ENCODE peak calls at places on chromosomes 3 and 15, in six cellular contexts. One of them, this sample, is unnamed.

GRCh38 chr3:178475062-178475461 is 61.2 kb upstream of the KCNMB2 start:
- DNase-seq in pancreas: peak
- DNase-seq in activated T-helper 2 cell treated with anti-CD3 and anti-CD28 coated beads, Interferon-gamma antibody, Interleukin-2, Interleukin-4, amounts not matched to agents 10 μg/mL and 5 μg/mL and 100 μg/mL, durations not matched to agents 14 hours and 24 hours and 36 hours: no peak
- DNase-seq in cerebellar nuclear complex: no peak
- DNase-seq in adrenal gland: no peak
- DNase-seq in stimulated activated CD4-positive, alpha-beta T cell treated with anti-CD3 and anti-CD28 coated beads, Interleukin-4, amount 100 ng/mL, for 4 hours: no peak
- DNase-seq in this sample: no peak

GRCh38 chr15:71044006-71044405 is 71.3 kb upstream of the THSD4 start:
- DNase-seq in pancreas: no peak
- DNase-seq in activated T-helper 2 cell treated with anti-CD3 and anti-CD28 coated beads, Interferon-gamma antibody, Interleukin-2, Interleukin-4, amounts not matched to agents 10 μg/mL and 5 μg/mL and 100 μg/mL, durations not matched to agents 14 hours and 24 hours and 36 hours: no peak
- DNase-seq in cerebellar nuclear complex: no peak
- DNase-seq in adrenal gland: no peak
- DNase-seq in stimulated activated CD4-positive, alpha-beta T cell treated with anti-CD3 and anti-CD28 coated beads, Interleukin-4, amount 100 ng/mL, for 4 hours: no peak
- DNase-seq in this sample: peak

GRCh38 chr3:76199382-76199781 is 414.0 kb upstream of the ZNF717 start:
- DNase-seq in pancreas: no peak
- DNase-seq in activated T-helper 2 cell treated with anti-CD3 and anti-CD28 coated beads, Interferon-gamma antibody, Interleukin-2, Interleukin-4, amounts not matched to agents 10 μg/mL and 5 μg/mL and 100 μg/mL, durations not matched to agents 14 hours and 24 hours and 36 hours: no peak
- DNase-seq in cerebellar nuclear complex: no peak
- DNase-seq in adrenal gland: no peak
- DNase-seq in stimulated activated CD4-positive, alpha-beta T cell treated with anti-CD3 and anti-CD28 coated beads, Interleukin-4, amount 100 ng/mL, for 4 hours: no peak
- DNase-seq in this sample: no peak

GRCh38 chr15:60397772-60398445 is at the start of gene ANXA2:
- DNase-seq in pancreas: peak
- DNase-seq in activated T-helper 2 cell treated with anti-CD3 and anti-CD28 coated beads, Interferon-gamma antibody, Interleukin-2, Interleukin-4, amounts not matched to agents 10 μg/mL and 5 μg/mL and 100 μg/mL, durations not matched to agents 14 hours and 24 hours and 36 hours: peak
- DNase-seq in cerebellar nuclear complex: no peak
- DNase-seq in adrenal gland: peak
- DNase-seq in stimulated activated CD4-positive, alpha-beta T cell treated with anti-CD3 and anti-CD28 coated beads, Interleukin-4, amount 100 ng/mL, for 4 hours: peak
- DNase-seq in this sample: peak

GRCh38 chr3:55203486-55204010 is 275.7 kb upstream of the LRTM1 start:
- DNase-seq in pancreas: no peak
- DNase-seq in activated T-helper 2 cell treated with anti-CD3 and anti-CD28 coated beads, Interferon-gamma antibody, Interleukin-2, Interleukin-4, amounts not matched to agents 10 μg/mL and 5 μg/mL and 100 μg/mL, durations not matched to agents 14 hours and 24 hours and 36 hours: no peak
- DNase-seq in cerebellar nuclear complex: no peak
- DNase-seq in adrenal gland: no peak
- DNase-seq in stimulated activated CD4-positive, alpha-beta T cell treated with anti-CD3 and anti-CD28 coated beads, Interleukin-4, amount 100 ng/mL, for 4 hours: no peak
- DNase-seq in this sample: no peak

GRCh38 chr15:65518633-65519285 is 1.3 kb upstream of the DPP8 start:
- DNase-seq in pancreas: no peak
- DNase-seq in activated T-helper 2 cell treated with anti-CD3 and anti-CD28 coated beads, Interferon-gamma antibody, Interleukin-2, Interleukin-4, amounts not matched to agents 10 μg/mL and 5 μg/mL and 100 μg/mL, durations not matched to agents 14 hours and 24 hours and 36 hours: no peak
- DNase-seq in cerebellar nuclear complex: no peak
- DNase-seq in adrenal gland: no peak
- DNase-seq in stimulated activated CD4-positive, alpha-beta T cell treated with anti-CD3 and anti-CD28 coated beads, Interleukin-4, amount 100 ng/mL, for 4 hours: no peak
- DNase-seq in this sample: no peak

GRCh38 chr3:127424766-127425504 is 137.1 kb upstream of the PRR20G start:
- DNase-seq in pancreas: no peak
- DNase-seq in activated T-helper 2 cell treated with anti-CD3 and anti-CD28 coated beads, Interferon-gamma antibody, Interleukin-2, Interleukin-4, amounts not matched to agents 10 μg/mL and 5 μg/mL and 100 μg/mL, durations not matched to agents 14 hours and 24 hours and 36 hours: no peak
- DNase-seq in cerebellar nuclear complex: no peak
- DNase-seq in adrenal gland: no peak
- DNase-seq in stimulated activated CD4-positive, alpha-beta T cell treated with anti-CD3 and anti-CD28 coated beads, Interleukin-4, amount 100 ng/mL, for 4 hours: no peak
- DNase-seq in this sample: no peak

GRCh38 chr15:78242128-78242527 is 7.8 kb upstream of the ACSBG1 start:
- DNase-seq in pancreas: no peak
- DNase-seq in activated T-helper 2 cell treated with anti-CD3 and anti-CD28 coated beads, Interferon-gamma antibody, Interleukin-2, Interleukin-4, amounts not matched to agents 10 μg/mL and 5 μg/mL and 100 μg/mL, durations not matched to agents 14 hours and 24 hours and 36 hours: no peak
- DNase-seq in cerebellar nuclear complex: no peak
- DNase-seq in adrenal gland: no peak
- DNase-seq in stimulated activated CD4-positive, alpha-beta T cell treated with anti-CD3 and anti-CD28 coated beads, Interleukin-4, amount 100 ng/mL, for 4 hours: no peak
- DNase-seq in this sample: no peak

GRCh38 chr3:123296836-123297626 is 95.3 kb downstream of the SEC22A start:
- DNase-seq in pancreas: peak
- DNase-seq in activated T-helper 2 cell treated with anti-CD3 and anti-CD28 coated beads, Interferon-gamma antibody, Interleukin-2, Interleukin-4, amounts not matched to agents 10 μg/mL and 5 μg/mL and 100 μg/mL, durations not matched to agents 14 hours and 24 hours and 36 hours: no peak
- DNase-seq in cerebellar nuclear complex: no peak
- DNase-seq in adrenal gland: no peak
- DNase-seq in stimulated activated CD4-positive, alpha-beta T cell treated with anti-CD3 and anti-CD28 coated beads, Interleukin-4, amount 100 ng/mL, for 4 hours: no peak
- DNase-seq in this sample: no peak

GRCh38 chr3:61173685-61174084 is 77.6 kb downstream of the FHIT start:
- DNase-seq in pancreas: no peak
- DNase-seq in activated T-helper 2 cell treated with anti-CD3 and anti-CD28 coated beads, Interferon-gamma antibody, Interleukin-2, Interleukin-4, amounts not matched to agents 10 μg/mL and 5 μg/mL and 100 μg/mL, durations not matched to agents 14 hours and 24 hours and 36 hours: no peak
- DNase-seq in cerebellar nuclear complex: no peak
- DNase-seq in adrenal gland: no peak
- DNase-seq in stimulated activated CD4-positive, alpha-beta T cell treated with anti-CD3 and anti-CD28 coated beads, Interleukin-4, amount 100 ng/mL, for 4 hours: no peak
- DNase-seq in this sample: no peak

GRCh38 chr15:66740802-66741201 is 38.8 kb downstream of the SMAD6 start:
- DNase-seq in pancreas: peak
- DNase-seq in activated T-helper 2 cell treated with anti-CD3 and anti-CD28 coated beads, Interferon-gamma antibody, Interleukin-2, Interleukin-4, amounts not matched to agents 10 μg/mL and 5 μg/mL and 100 μg/mL, durations not matched to agents 14 hours and 24 hours and 36 hours: no peak
- DNase-seq in cerebellar nuclear complex: no peak
- DNase-seq in adrenal gland: no peak
- DNase-seq in stimulated activated CD4-positive, alpha-beta T cell treated with anti-CD3 and anti-CD28 coated beads, Interleukin-4, amount 100 ng/mL, for 4 hours: no peak
- DNase-seq in this sample: no peak

GRCh38 chr3:151816091-151816604 is 2.2 kb downstream of the AADAC start:
- DNase-seq in pancreas: no peak
- DNase-seq in activated T-helper 2 cell treated with anti-CD3 and anti-CD28 coated beads, Interferon-gamma antibody, Interleukin-2, Interleukin-4, amounts not matched to agents 10 μg/mL and 5 μg/mL and 100 μg/mL, durations not matched to agents 14 hours and 24 hours and 36 hours: no peak
- DNase-seq in cerebellar nuclear complex: no peak
- DNase-seq in adrenal gland: peak
- DNase-seq in stimulated activated CD4-positive, alpha-beta T cell treated with anti-CD3 and anti-CD28 coated beads, Interleukin-4, amount 100 ng/mL, for 4 hours: no peak
- DNase-seq in this sample: peak

GRCh38 chr3:122021037-122021436 is 1.0 kb downstream of the ILDR1 start:
- DNase-seq in pancreas: no peak
- DNase-seq in activated T-helper 2 cell treated with anti-CD3 and anti-CD28 coated beads, Interferon-gamma antibody, Interleukin-2, Interleukin-4, amounts not matched to agents 10 μg/mL and 5 μg/mL and 100 μg/mL, durations not matched to agents 14 hours and 24 hours and 36 hours: no peak
- DNase-seq in cerebellar nuclear complex: no peak
- DNase-seq in adrenal gland: no peak
- DNase-seq in stimulated activated CD4-positive, alpha-beta T cell treated with anti-CD3 and anti-CD28 coated beads, Interleukin-4, amount 100 ng/mL, for 4 hours: no peak
- DNase-seq in this sample: no peak

GRCh38 chr3:104612218-104612617 is 754.5 kb upstream of the ALCAM start:
- DNase-seq in pancreas: no peak
- DNase-seq in activated T-helper 2 cell treated with anti-CD3 and anti-CD28 coated beads, Interferon-gamma antibody, Interleukin-2, Interleukin-4, amounts not matched to agents 10 μg/mL and 5 μg/mL and 100 μg/mL, durations not matched to agents 14 hours and 24 hours and 36 hours: no peak
- DNase-seq in cerebellar nuclear complex: no peak
- DNase-seq in adrenal gland: no peak
- DNase-seq in stimulated activated CD4-positive, alpha-beta T cell treated with anti-CD3 and anti-CD28 coated beads, Interleukin-4, amount 100 ng/mL, for 4 hours: no peak
- DNase-seq in this sample: no peak

GRCh38 chr15:45589296-45589695 is 2.1 kb downstream of the BLOC1S6 start:
- DNase-seq in pancreas: no peak
- DNase-seq in activated T-helper 2 cell treated with anti-CD3 and anti-CD28 coated beads, Interferon-gamma antibody, Interleukin-2, Interleukin-4, amounts not matched to agents 10 μg/mL and 5 μg/mL and 100 μg/mL, durations not matched to agents 14 hours and 24 hours and 36 hours: no peak
- DNase-seq in cerebellar nuclear complex: no peak
- DNase-seq in adrenal gland: no peak
- DNase-seq in stimulated activated CD4-positive, alpha-beta T cell treated with anti-CD3 and anti-CD28 coated beads, Interleukin-4, amount 100 ng/mL, for 4 hours: no peak
- DNase-seq in this sample: no peak

GRCh38 chr15:70328137-70329115 is 230.7 kb upstream of the TLE3 start:
- DNase-seq in pancreas: no peak
- DNase-seq in activated T-helper 2 cell treated with anti-CD3 and anti-CD28 coated beads, Interferon-gamma antibody, Interleukin-2, Interleukin-4, amounts not matched to agents 10 μg/mL and 5 μg/mL and 100 μg/mL, durations not matched to agents 14 hours and 24 hours and 36 hours: no peak
- DNase-seq in cerebellar nuclear complex: no peak
- DNase-seq in adrenal gland: no peak
- DNase-seq in stimulated activated CD4-positive, alpha-beta T cell treated with anti-CD3 and anti-CD28 coated beads, Interleukin-4, amount 100 ng/mL, for 4 hours: no peak
- DNase-seq in this sample: no peak

GRCh38 chr15:86199467-86200145 is 119.9 kb downstream of the AGBL1 start:
- DNase-seq in pancreas: no peak
- DNase-seq in activated T-helper 2 cell treated with anti-CD3 and anti-CD28 coated beads, Interferon-gamma antibody, Interleukin-2, Interleukin-4, amounts not matched to agents 10 μg/mL and 5 μg/mL and 100 μg/mL, durations not matched to agents 14 hours and 24 hours and 36 hours: no peak
- DNase-seq in cerebellar nuclear complex: no peak
- DNase-seq in adrenal gland: no peak
- DNase-seq in stimulated activated CD4-positive, alpha-beta T cell treated with anti-CD3 and anti-CD28 coated beads, Interleukin-4, amount 100 ng/mL, for 4 hours: no peak
- DNase-seq in this sample: no peak

GRCh38 chr3:42159706-42160472 is 68.7 kb downstream of the TRAK1 start:
- DNase-seq in pancreas: peak
- DNase-seq in activated T-helper 2 cell treated with anti-CD3 and anti-CD28 coated beads, Interferon-gamma antibody, Interleukin-2, Interleukin-4, amounts not matched to agents 10 μg/mL and 5 μg/mL and 100 μg/mL, durations not matched to agents 14 hours and 24 hours and 36 hours: peak
- DNase-seq in cerebellar nuclear complex: no peak
- DNase-seq in adrenal gland: no peak
- DNase-seq in stimulated activated CD4-positive, alpha-beta T cell treated with anti-CD3 and anti-CD28 coated beads, Interleukin-4, amount 100 ng/mL, for 4 hours: peak
- DNase-seq in this sample: peak

GRCh38 chr15:39890640-39891039 is 29.4 kb downstream of the GPR176 start:
- DNase-seq in pancreas: no peak
- DNase-seq in activated T-helper 2 cell treated with anti-CD3 and anti-CD28 coated beads, Interferon-gamma antibody, Interleukin-2, Interleukin-4, amounts not matched to agents 10 μg/mL and 5 μg/mL and 100 μg/mL, durations not matched to agents 14 hours and 24 hours and 36 hours: no peak
- DNase-seq in cerebellar nuclear complex: no peak
- DNase-seq in adrenal gland: no peak
- DNase-seq in stimulated activated CD4-positive, alpha-beta T cell treated with anti-CD3 and anti-CD28 coated beads, Interleukin-4, amount 100 ng/mL, for 4 hours: no peak
- DNase-seq in this sample: no peak

GRCh38 chr3:124699686-124700396 is 30.4 kb upstream of the UMPS start:
- DNase-seq in pancreas: peak
- DNase-seq in activated T-helper 2 cell treated with anti-CD3 and anti-CD28 coated beads, Interferon-gamma antibody, Interleukin-2, Interleukin-4, amounts not matched to agents 10 μg/mL and 5 μg/mL and 100 μg/mL, durations not matched to agents 14 hours and 24 hours and 36 hours: no peak
- DNase-seq in cerebellar nuclear complex: no peak
- DNase-seq in adrenal gland: peak
- DNase-seq in stimulated activated CD4-positive, alpha-beta T cell treated with anti-CD3 and anti-CD28 coated beads, Interleukin-4, amount 100 ng/mL, for 4 hours: no peak
- DNase-seq in this sample: no peak

GRCh38 chr15:37031198-37031597 is 69.2 kb downstream of the MEIS2 start:
- DNase-seq in pancreas: no peak
- DNase-seq in activated T-helper 2 cell treated with anti-CD3 and anti-CD28 coated beads, Interferon-gamma antibody, Interleukin-2, Interleukin-4, amounts not matched to agents 10 μg/mL and 5 μg/mL and 100 μg/mL, durations not matched to agents 14 hours and 24 hours and 36 hours: no peak
- DNase-seq in cerebellar nuclear complex: no peak
- DNase-seq in adrenal gland: no peak
- DNase-seq in stimulated activated CD4-positive, alpha-beta T cell treated with anti-CD3 and anti-CD28 coated beads, Interleukin-4, amount 100 ng/mL, for 4 hours: no peak
- DNase-seq in this sample: no peak

GRCh38 chr3:131998027-131998426 is 36.8 kb downstream of the CPNE4 start:
- DNase-seq in pancreas: no peak
- DNase-seq in activated T-helper 2 cell treated with anti-CD3 and anti-CD28 coated beads, Interferon-gamma antibody, Interleukin-2, Interleukin-4, amounts not matched to agents 10 μg/mL and 5 μg/mL and 100 μg/mL, durations not matched to agents 14 hours and 24 hours and 36 hours: no peak
- DNase-seq in cerebellar nuclear complex: no peak
- DNase-seq in adrenal gland: no peak
- DNase-seq in stimulated activated CD4-positive, alpha-beta T cell treated with anti-CD3 and anti-CD28 coated beads, Interleukin-4, amount 100 ng/mL, for 4 hours: no peak
- DNase-seq in this sample: no peak

GRCh38 chr15:82044373-82045178 is 1.2 kb downstream of the MEX3B start:
- DNase-seq in pancreas: peak
- DNase-seq in activated T-helper 2 cell treated with anti-CD3 and anti-CD28 coated beads, Interferon-gamma antibody, Interleukin-2, Interleukin-4, amounts not matched to agents 10 μg/mL and 5 μg/mL and 100 μg/mL, durations not matched to agents 14 hours and 24 hours and 36 hours: peak
- DNase-seq in cerebellar nuclear complex: no peak
- DNase-seq in adrenal gland: no peak
- DNase-seq in stimulated activated CD4-positive, alpha-beta T cell treated with anti-CD3 and anti-CD28 coated beads, Interleukin-4, amount 100 ng/mL, for 4 hours: peak
- DNase-seq in this sample: peak

GRCh38 chr3:100844063-100844936 is 135.0 kb downstream of the TFG start:
- DNase-seq in pancreas: no peak
- DNase-seq in activated T-helper 2 cell treated with anti-CD3 and anti-CD28 coated beads, Interferon-gamma antibody, Interleukin-2, Interleukin-4, amounts not matched to agents 10 μg/mL and 5 μg/mL and 100 μg/mL, durations not matched to agents 14 hours and 24 hours and 36 hours: no peak
- DNase-seq in cerebellar nuclear complex: no peak
- DNase-seq in adrenal gland: no peak
- DNase-seq in stimulated activated CD4-positive, alpha-beta T cell treated with anti-CD3 and anti-CD28 coated beads, Interleukin-4, amount 100 ng/mL, for 4 hours: no peak
- DNase-seq in this sample: peak

GRCh38 chr15:81297147-81297572 is 26.8 kb downstream of the STARD5 start:
- DNase-seq in pancreas: no peak
- DNase-seq in activated T-helper 2 cell treated with anti-CD3 and anti-CD28 coated beads, Interferon-gamma antibody, Interleukin-2, Interleukin-4, amounts not matched to agents 10 μg/mL and 5 μg/mL and 100 μg/mL, durations not matched to agents 14 hours and 24 hours and 36 hours: no peak
- DNase-seq in cerebellar nuclear complex: no peak
- DNase-seq in adrenal gland: no peak
- DNase-seq in stimulated activated CD4-positive, alpha-beta T cell treated with anti-CD3 and anti-CD28 coated beads, Interleukin-4, amount 100 ng/mL, for 4 hours: no peak
- DNase-seq in this sample: peak

GRCh38 chr3:33067484-33067883 is 29.5 kb downstream of the GLB1 start:
- DNase-seq in pancreas: no peak
- DNase-seq in activated T-helper 2 cell treated with anti-CD3 and anti-CD28 coated beads, Interferon-gamma antibody, Interleukin-2, Interleukin-4, amounts not matched to agents 10 μg/mL and 5 μg/mL and 100 μg/mL, durations not matched to agents 14 hours and 24 hours and 36 hours: no peak
- DNase-seq in cerebellar nuclear complex: no peak
- DNase-seq in adrenal gland: no peak
- DNase-seq in stimulated activated CD4-positive, alpha-beta T cell treated with anti-CD3 and anti-CD28 coated beads, Interleukin-4, amount 100 ng/mL, for 4 hours: no peak
- DNase-seq in this sample: no peak

GRCh38 chr3:37694236-37694635 is 167.4 kb upstream of the CTDSPL start:
- DNase-seq in pancreas: no peak
- DNase-seq in activated T-helper 2 cell treated with anti-CD3 and anti-CD28 coated beads, Interferon-gamma antibody, Interleukin-2, Interleukin-4, amounts not matched to agents 10 μg/mL and 5 μg/mL and 100 μg/mL, durations not matched to agents 14 hours and 24 hours and 36 hours: no peak
- DNase-seq in cerebellar nuclear complex: no peak
- DNase-seq in adrenal gland: no peak
- DNase-seq in stimulated activated CD4-positive, alpha-beta T cell treated with anti-CD3 and anti-CD28 coated beads, Interleukin-4, amount 100 ng/mL, for 4 hours: no peak
- DNase-seq in this sample: no peak

GRCh38 chr3:179272385-179272784 is 21.5 kb upstream of the KCNMB3 start:
- DNase-seq in pancreas: no peak
- DNase-seq in activated T-helper 2 cell treated with anti-CD3 and anti-CD28 coated beads, Interferon-gamma antibody, Interleukin-2, Interleukin-4, amounts not matched to agents 10 μg/mL and 5 μg/mL and 100 μg/mL, durations not matched to agents 14 hours and 24 hours and 36 hours: no peak
- DNase-seq in cerebellar nuclear complex: no peak
- DNase-seq in adrenal gland: no peak
- DNase-seq in stimulated activated CD4-positive, alpha-beta T cell treated with anti-CD3 and anti-CD28 coated beads, Interleukin-4, amount 100 ng/mL, for 4 hours: no peak
- DNase-seq in this sample: no peak

GRCh38 chr3:185021326-185021725 is 131.5 kb downstream of the C3orf70 start:
- DNase-seq in pancreas: no peak
- DNase-seq in activated T-helper 2 cell treated with anti-CD3 and anti-CD28 coated beads, Interferon-gamma antibody, Interleukin-2, Interleukin-4, amounts not matched to agents 10 μg/mL and 5 μg/mL and 100 μg/mL, durations not matched to agents 14 hours and 24 hours and 36 hours: no peak
- DNase-seq in cerebellar nuclear complex: no peak
- DNase-seq in adrenal gland: no peak
- DNase-seq in stimulated activated CD4-positive, alpha-beta T cell treated with anti-CD3 and anti-CD28 coated beads, Interleukin-4, amount 100 ng/mL, for 4 hours: no peak
- DNase-seq in this sample: no peak

GRCh38 chr3:52136513-52136912 is 17.7 kb downstream of the POC1A start:
- DNase-seq in pancreas: no peak
- DNase-seq in activated T-helper 2 cell treated with anti-CD3 and anti-CD28 coated beads, Interferon-gamma antibody, Interleukin-2, Interleukin-4, amounts not matched to agents 10 μg/mL and 5 μg/mL and 100 μg/mL, durations not matched to agents 14 hours and 24 hours and 36 hours: no peak
- DNase-seq in cerebellar nuclear complex: no peak
- DNase-seq in adrenal gland: no peak
- DNase-seq in stimulated activated CD4-positive, alpha-beta T cell treated with anti-CD3 and anti-CD28 coated beads, Interleukin-4, amount 100 ng/mL, for 4 hours: no peak
- DNase-seq in this sample: no peak

This sample was measured in RWPE1.